ENCODE peak calls at places on chromosomes 5 and 9, in five cellular contexts. S is AG10803; Z is activated T-helper 1 cell treated with anti-CD3 and anti-CD28 coated beads, Interleukin-2, amount 50 U/mL, for 16 hours; H is PC-3; O is ureter. Q is an unnamed sample.

GRCh38 chr9:91163773-91164471 is 197.8 kb downstream of the AUH start:
- DNase-seq in Z (no peak), H (no peak), S (no peak), O (no peak), Q (no peak)

GRCh38 chr5:2187687-2188086 is 305.0 kb upstream of the IRX4 start:
- DNase-seq in O (peak), H (no peak), S (no peak), Z (no peak), Q (no peak)

GRCh38 chr9:75188756-75189155 is 100.4 kb downstream of the OSTF1 start:
- DNase-seq in H (no peak), S (no peak), O (no peak), Z (no peak), Q (no peak)

GRCh38 chr5:72630056-72630455 is 122.8 kb upstream of the ZNF366 start:
- DNase-seq in H (no peak), Z (no peak), O (no peak), S (no peak), Q (no peak)

GRCh38 chr9:21989440-21990189 is 4.6 kb downstream of the CDKN2A start:
- DNase-seq in Z (no peak), H (no peak), S (no peak), O (no peak), Q (no peak)

GRCh38 chr9:116334581-116335150 is 181.1 kb downstream of the PAPPA start:
- DNase-seq in H (no peak), Z (no peak), O (no peak), S (no peak), Q (no peak)

GRCh38 chr5:177035982-177036381 is 13.5 kb downstream of the ZNF346 start:
- DNase-seq in O (no peak), H (no peak), Z (no peak), S (peak), Q (no peak)

GRCh38 chr9:15606667-15607472 is 54.0 kb downstream of the CCDC171 start:
- DNase-seq in O (no peak), S (peak), Z (no peak), H (peak), Q (no peak)

GRCh38 chr9:127390563-127390962 is 6.4 kb upstream of the SLC2A8 start:
- DNase-seq in H (no peak), Z (no peak), S (no peak), O (no peak), Q (no peak)

GRCh38 chr5:1762121-1762877 is 37.3 kb downstream of the MRPL36 start:
- DNase-seq in H (no peak), Z (peak), S (no peak), O (peak), Q (no peak)

GRCh38 chr5:115258001-115258400 is 4.7 kb downstream of the PGGT1B start:
- DNase-seq in H (no peak), O (no peak), S (peak), Z (no peak), Q (no peak)

GRCh38 chr9:134036130-134036529 is 10.8 kb downstream of the BRD3OS start:
- DNase-seq in H (no peak), S (no peak), O (no peak), Z (no peak), Q (no peak)

GRCh38 chr5:73367650-73368049 is 80.9 kb downstream of the FOXD1 start:
- DNase-seq in S (peak), O (no peak), Z (no peak), H (peak), Q (no peak)

GRCh38 chr5:45521067-45521466 is 175.1 kb downstream of the HCN1 start:
- DNase-seq in S (peak), O (no peak), Z (no peak), H (peak), Q (no peak)

GRCh38 chr5:72300590-72301339 is 19.3 kb downstream of the MRPS27 start:
- DNase-seq in Z (no peak), H (no peak), S (no peak), O (no peak), Q (no peak)

GRCh38 chr5:173802670-173803165 is 85.4 kb upstream of the CPEB4 start:
- DNase-seq in H (peak), Z (no peak), O (peak), S (peak), Q (no peak)

GRCh38 chr5:59786271-59786805 is 107.2 kb downstream of the PDE4D start:
- DNase-seq in S (peak), Z (no peak), H (peak), O (no peak), Q (no peak)

GRCh38 chr9:110578896-110579752 is at the start of gene SVEP1:
- DNase-seq in O (peak), Z (no peak), H (no peak), S (peak), Q (no peak)

GRCh38 chr9:113901196-113901818 is 25.2 kb downstream of the ZNF618 start:
- DNase-seq in O (no peak), S (peak), H (no peak), Z (no peak), Q (no peak)

GRCh38 chr9:129146441-129146933 is 31.6 kb downstream of the IER5L start:
- DNase-seq in S (peak), O (no peak), Z (no peak), H (no peak), Q (no peak)

GRCh38 chr5:137453476-137454080 is 45.5 kb downstream of the SPOCK1 start:
- DNase-seq in S (peak), H (peak), O (no peak), Z (no peak), Q (no peak)

GRCh38 chr5:951940-952596 is 56.5 kb upstream of the NKD2 start:
- DNase-seq in O (no peak), S (no peak), H (no peak), Z (no peak), Q (no peak)

GRCh38 chr9:20032413-20033006 is 243.7 kb upstream of the SLC24A2 start:
- DNase-seq in H (no peak), S (no peak), Z (no peak), O (no peak), Q (no peak)

GRCh38 chr5:178116406-178116885 is 3.1 kb downstream of the N4BP3 start:
- DNase-seq in Z (no peak), O (no peak), S (no peak), H (no peak), Q (peak)

GRCh38 chr5:157471709-157472108 is 11.7 kb downstream of the NIPAL4 start:
- DNase-seq in S (peak), O (no peak), Z (no peak), H (peak), Q (no peak)

GRCh38 chr5:172860520-172861443 is 26.7 kb downstream of the ERGIC1 start:
- DNase-seq in S (peak), H (no peak), O (peak), Z (no peak), Q (no peak)

GRCh38 chr9:73412874-73413273 is 261.2 kb downstream of the ANXA1 start:
- DNase-seq in S (no peak), H (no peak), O (no peak), Z (no peak), Q (no peak)

GRCh38 chr9:134384811-134385479 is 58.7 kb downstream of the RXRA start:
- DNase-seq in H (peak), O (no peak), S (no peak), Z (no peak), Q (no peak)

GRCh38 chr5:58922392-58923171 is 339.7 kb downstream of the RAB3C start:
- DNase-seq in O (peak), S (peak), Z (no peak), H (peak), Q (no peak)

GRCh38 chr5:115372121-115372520 is 75.7 kb upstream of the CCDC112 start:
- DNase-seq in S (peak), O (no peak), H (peak), Z (no peak), Q (no peak)

GRCh38 chr5:179143446-179143845 is 83.3 kb downstream of the ZNF354C start:
- DNase-seq in Z (no peak), O (no peak), S (peak), H (no peak), Q (no peak)

GRCh38 chr5:142450419-142450818 is 125.6 kb upstream of the SPRY4 start:
- DNase-seq in S (no peak), O (no peak), Z (no peak), H (no peak), Q (no peak)

GRCh38 chr5:130402906-130403305 is 498.6 kb downstream of the CHSY3 start:
- DNase-seq in O (no peak), S (no peak), Z (no peak), H (no peak), Q (no peak)

GRCh38 chr5:178150977-178151734 is 2.5 kb downstream of the NHP2 start:
- DNase-seq in Z (no peak), H (no peak), O (no peak), S (no peak), Q (no peak)

GRCh38 chr5:78637468-78637867 is 11.1 kb downstream of the LHFPL2 start:
- DNase-seq in O (no peak), S (no peak), H (no peak), Z (no peak), Q (no peak)

GRCh38 chr5:3658929-3659328 is 63.3 kb downstream of the IRX1 start:
- DNase-seq in Z (no peak), O (peak), H (no peak), S (no peak), Q (no peak)

GRCh38 chr5:177507165-177507564 is 2.5 kb downstream of the DOK3 start:
- DNase-seq in H (peak), Z (no peak), S (no peak), O (no peak), Q (no peak)

GRCh38 chr5:176784218-176785165 is 25.9 kb upstream of the UNC5A start:
- DNase-seq in H (peak), Z (no peak), O (no peak), S (peak), Q (no peak)

GRCh38 chr5:64834037-64834436 is 65.3 kb downstream of the CWC27 start:
- DNase-seq in H (no peak), O (no peak), Z (no peak), S (no peak), Q (no peak)